ENCODE peak calls at places on chromosomes 16 and 17, in six cellular contexts. U is NCI-H146; H is GM06990; Y is activated CD8-positive, alpha-beta memory T cell treated with anti-CD3 and anti-CD28 coated beads for 48 hours; M is endodermal cell; C is hypothalamus. Q is an unnamed sample.

GRCh38 chr17:38844261-38844757 is 9.2 kb downstream of the RPL23 start:
- DNase-seq in H (no peak), U (peak), M (no peak), Y (no peak), C (no peak), Q (no peak)

GRCh38 chr17:83201206-83202001 is 122.0 kb downstream of the METRNL start:
- DNase-seq in M (no peak), U (no peak), C (no peak), Y (no peak), H (no peak), Q (no peak)

GRCh38 chr17:59680314-59680713 is 26.9 kb downstream of the PTRH2 start:
- DNase-seq in H (no peak), M (no peak), Y (no peak), U (no peak), C (no peak), Q (no peak)

GRCh38 chr17:32516940-32517711 is 30.3 kb downstream of the CDK5R1 start:
- DNase-seq in U (no peak), M (no peak), Y (no peak), H (peak), C (no peak), Q (no peak)

GRCh38 chr17:18070861-18071340 is 16.8 kb upstream of the DRG2 start:
- DNase-seq in C (no peak), U (peak), M (peak), Y (no peak), H (no peak), Q (no peak)

GRCh38 chr17:20063665-20064648 is 54.8 kb downstream of the SPECC1 start:
- DNase-seq in C (peak), U (peak), H (peak), Y (no peak), M (no peak), Q (no peak)

GRCh38 chr16:8426569-8426968 is 163.7 kb downstream of the TMEM114 start:
- DNase-seq in U (no peak), H (no peak), Y (no peak), M (no peak), C (no peak), Q (no peak)

GRCh38 chr17:76427457-76428231 is 25.3 kb downstream of the UBE2O start:
- DNase-seq in U (no peak), M (no peak), H (no peak), C (no peak), Y (no peak), Q (no peak)

GRCh38 chr17:44569459-44569858 is 12.2 kb downstream of the FZD2 start:
- DNase-seq in H (no peak), M (no peak), U (peak), Y (no peak), C (no peak), Q (no peak)

GRCh38 chr17:57604771-57605733 is 140.0 kb downstream of the CCDC182 start:
- DNase-seq in H (peak), C (no peak), U (peak), Y (no peak), M (no peak), Q (peak)

GRCh38 chr17:30600830-30601494 is 123.8 kb downstream of the GOSR1 start:
- DNase-seq in M (no peak), Y (peak), C (peak), U (peak), H (peak), Q (no peak)

Q was measured in amygdala.